ENCODE peak calls at places on chromosome 9, in nine cellular contexts. M, A, H, F, Z, U, E, T and X are unnamed samples.

GRCh38 chr9:89919171-89919681 is 314.4 kb downstream of the GADD45G start:
- DNase-seq in U (no peak), F (no peak), H (no peak), E (peak), T (no peak), M (no peak), Z (no peak), A (no peak), X (peak)

GRCh38 chr9:2055203-2055658 is 40.1 kb downstream of the SMARCA2 start:
- DNase-seq in U (no peak), E (no peak), Z (no peak), F (no peak), T (no peak), A (peak), M (no peak), H (no peak), X (no peak)

GRCh38 chr9:97057651-97058050 is 18.7 kb upstream of the CTSV start:
- DNase-seq in H (no peak), Z (no peak), F (no peak), U (no peak), M (no peak), A (no peak), E (no peak), T (no peak), X (no peak)

GRCh38 chr9:6150483-6150882 is 65.1 kb upstream of the IL33 start:
- DNase-seq in M (no peak), E (no peak), H (no peak), Z (no peak), A (no peak), T (no peak), U (no peak), F (no peak), X (no peak)

GRCh38 chr9:8014987-8015682 is 215.6 kb upstream of the DMAC1 start:
- DNase-seq in A (no peak), U (no peak), E (no peak), F (no peak), Z (no peak), M (no peak), H (no peak), T (no peak), X (no peak)

GRCh38 chr9:132240860-132241482 is 79.1 kb downstream of the NTNG2 start:
- DNase-seq in T (peak), M (peak), A (peak), E (peak), F (peak), Z (peak), H (peak), U (peak), X (peak)

GRCh38 chr9:133713211-133713959 is 24.8 kb downstream of the SARDH start:
- DNase-seq in T (no peak), E (peak), A (no peak), M (no peak), Z (no peak), F (no peak), H (no peak), U (no peak), X (no peak)

GRCh38 chr9:20114974-20115373 is 326.1 kb upstream of the SLC24A2 start:
- DNase-seq in M (no peak), Z (no peak), H (no peak), F (no peak), U (no peak), T (no peak), A (no peak), E (no peak), X (no peak)

GRCh38 chr9:116546711-116547581 is 140.2 kb upstream of the TRIM32 start:
- DNase-seq in T (no peak), F (no peak), H (no peak), U (no peak), A (no peak), M (no peak), E (no peak), Z (no peak), X (no peak)

GRCh38 chr9:114958021-114958846 is 27.8 kb upstream of the TNFSF8 start:
- DNase-seq in Z (peak), H (no peak), U (peak), E (no peak), M (no peak), A (no peak), T (peak), F (no peak), X (no peak)

GRCh38 chr9:2473691-2474090 is 147.9 kb upstream of the VLDLR start:
- DNase-seq in T (no peak), U (no peak), M (no peak), H (no peak), A (no peak), F (no peak), Z (no peak), E (no peak), X (no peak)